ENCODE peak calls at places on chromosomes 4 and X, in six cellular contexts. F, I, B, N, Q and X are unnamed samples.

GRCh38 chr4:98728433-98728832 is 70.0 kb upstream of the TSPAN5 start:
- DNase-seq in F (no peak), I (peak), B (peak), N (no peak), Q (no peak), X (no peak)

GRCh38 chr4:73704314-73705055 is 35.9 kb upstream of the CXCL8 start:
- DNase-seq in F (no peak), I (peak), B (peak), N (peak), Q (peak), X (peak)

GRCh38 chrX:33987458-33987857 is 144.7 kb downstream of the FAM47A start:
- DNase-seq in F (no peak), I (no peak), B (no peak), N (no peak), Q (no peak), X (no peak)

GRCh38 chr4:1330761-1331590 is 16.0 kb upstream of the UVSSA start:
- DNase-seq in F (no peak), I (no peak), B (no peak), N (no peak), Q (no peak), X (no peak)

GRCh38 chr4:77854431-77855111 is 8.1 kb upstream of the MRPL1 start:
- DNase-seq in F (no peak), I (no peak), B (no peak), N (no peak), Q (no peak), X (no peak)

GRCh38 chrX:20056704-20057103 is 60.0 kb downstream of the MAP7D2 start:
- DNase-seq in F (no peak), I (no peak), B (peak), N (no peak), Q (no peak), X (no peak)

GRCh38 chr4:124907881-124908280 is 195.3 kb upstream of the ANKRD50 start:
- DNase-seq in F (no peak), I (peak), B (peak), N (no peak), Q (no peak), X (peak)

GRCh38 chrX:30228526-30228925 is 1.9 kb upstream of the MAGEB3 start:
- DNase-seq in F (no peak), I (no peak), B (no peak), N (no peak), Q (no peak), X (no peak)

GRCh38 chr4:38782452-38783108 is at the start of gene TLR10:
- DNase-seq in F (peak), I (no peak), B (peak), N (peak), Q (peak), X (no peak)

GRCh38 chr4:153154010-153154975 is 50.0 kb upstream of the TRIM2 start:
- DNase-seq in F (no peak), I (no peak), B (peak), N (no peak), Q (no peak), X (no peak)

GRCh38 chr4:107930821-107931774 is at the start of gene CYP2U1:
- DNase-seq in F (peak), I (no peak), B (peak), N (peak), Q (peak), X (no peak)

GRCh38 chr4:159006202-159006601 is 96.7 kb upstream of the RAPGEF2 start:
- DNase-seq in F (no peak), I (peak), B (peak), N (no peak), Q (peak), X (peak)

GRCh38 chr4:16090306-16090705 is 6.5 kb upstream of the PROM1 start:
- DNase-seq in F (no peak), I (no peak), B (no peak), N (no peak), Q (no peak), X (no peak)

GRCh38 chr4:145805490-145805889 is 125.5 kb downstream of the C4orf51 start:
- DNase-seq in F (no peak), I (no peak), B (peak), N (no peak), Q (no peak), X (no peak)

GRCh38 chr4:184329235-184330007 is 111.7 kb upstream of the ENPP6 start:
- DNase-seq in F (no peak), I (no peak), B (no peak), N (no peak), Q (no peak), X (no peak)

GRCh38 chr4:100075486-100076270 is 114.6 kb downstream of the DDIT4L start:
- DNase-seq in F (no peak), I (no peak), B (peak), N (no peak), Q (no peak), X (no peak)

GRCh38 chr4:173056708-173057107 is 111.9 kb upstream of the GALNT7 start:
- DNase-seq in F (no peak), I (no peak), B (no peak), N (no peak), Q (no peak), X (no peak)

GRCh38 chr4:105784761-105785160 is 76.2 kb downstream of the GSTCD start:
- DNase-seq in F (no peak), I (no peak), B (no peak), N (no peak), Q (no peak), X (no peak)

GRCh38 chr4:105785792-105786191 is 77.2 kb downstream of the GSTCD start:
- DNase-seq in F (no peak), I (no peak), B (no peak), N (no peak), Q (no peak), X (no peak)

DNA sequence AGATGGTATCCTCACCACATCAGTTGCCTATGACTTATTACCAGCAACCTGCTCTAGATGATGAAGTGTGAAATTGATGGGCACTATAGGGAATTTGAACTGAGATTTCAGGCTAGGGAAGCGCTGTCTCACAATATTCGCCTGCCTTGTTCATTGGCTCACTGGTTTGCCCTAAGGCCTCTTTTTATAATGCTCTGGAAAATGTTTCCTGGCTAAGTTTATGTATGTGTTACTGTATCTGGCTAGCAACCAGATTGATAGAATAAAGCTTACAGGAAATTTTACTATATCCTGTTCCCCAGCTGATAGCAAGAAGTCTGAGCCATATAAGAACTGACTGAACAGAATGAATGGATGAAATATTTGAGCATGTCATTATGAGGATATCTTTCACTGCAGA is 71.6 kb downstream of the GSTCD start:
- DNase-seq in F (no peak), I (no peak), B (no peak), N (no peak), Q (no peak), X (no peak)
- H3K4me3 ChIP-seq in F (no peak), I (no peak), B (no peak), N (no peak), Q (no peak), X (no peak)

DNA sequence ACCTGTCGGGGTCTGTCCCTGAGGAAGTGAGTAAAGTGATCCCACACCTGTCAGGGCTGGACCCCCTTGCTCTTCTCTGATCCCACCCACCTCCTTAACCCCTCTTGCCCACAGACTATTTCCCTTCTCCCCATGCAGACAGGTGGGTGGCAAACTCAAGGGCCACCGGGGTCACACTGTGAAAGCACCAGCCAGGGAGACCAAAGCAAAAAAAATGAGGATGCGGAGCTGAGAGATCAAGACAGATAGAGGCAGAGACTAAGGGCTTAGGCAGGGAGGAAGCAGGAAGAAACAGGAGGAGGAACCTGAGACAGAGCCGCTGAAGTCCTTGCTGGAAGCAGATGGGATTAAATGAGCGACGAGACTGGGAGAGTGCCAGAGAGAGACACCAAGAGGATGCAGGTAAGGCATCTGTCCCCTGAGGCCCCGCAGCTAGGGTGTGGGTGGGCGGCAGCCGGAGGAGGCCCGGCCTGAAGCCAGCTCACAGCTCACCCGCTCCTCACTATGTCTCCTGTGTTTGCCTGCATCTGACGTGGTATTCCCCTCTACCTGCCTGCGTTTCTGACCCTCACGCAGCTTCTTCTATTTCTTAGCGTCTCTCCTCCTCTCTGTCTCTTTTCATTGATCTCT is 7.2 kb downstream of the TIMM17B start:
- DNase-seq in F (no peak), I (no peak), B (no peak), N (no peak), Q (no peak), X (no peak)
- H3K4me3 ChIP-seq in F (peak), I (no peak), B (no peak), N (peak), Q (peak), X (peak)

DNA sequence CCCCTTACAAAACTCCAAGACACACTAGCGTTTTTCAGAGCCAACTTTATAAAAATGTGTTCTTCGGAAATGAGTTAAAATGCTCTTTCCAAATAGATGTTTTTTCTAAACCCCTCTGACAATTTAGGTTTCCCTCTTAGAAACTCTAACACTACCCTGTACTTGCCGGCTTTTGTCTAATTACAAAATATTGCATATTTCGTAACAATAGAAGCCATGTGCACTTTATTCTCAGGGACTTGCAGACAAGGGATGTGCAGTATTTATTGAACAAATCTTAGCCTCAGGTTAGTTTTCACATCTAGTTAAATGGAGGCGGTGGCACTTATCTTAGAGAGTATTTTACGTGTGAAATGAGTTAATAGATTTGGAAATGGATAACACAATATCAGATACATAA is 547 bp upstream of the PABPC4L start:
- DNase-seq in F (no peak), I (no peak), B (no peak), N (no peak), Q (no peak), X (no peak)
- H3K4me3 ChIP-seq in F (no peak), I (no peak), B (no peak), N (peak), Q (no peak), X (peak)

DNA sequence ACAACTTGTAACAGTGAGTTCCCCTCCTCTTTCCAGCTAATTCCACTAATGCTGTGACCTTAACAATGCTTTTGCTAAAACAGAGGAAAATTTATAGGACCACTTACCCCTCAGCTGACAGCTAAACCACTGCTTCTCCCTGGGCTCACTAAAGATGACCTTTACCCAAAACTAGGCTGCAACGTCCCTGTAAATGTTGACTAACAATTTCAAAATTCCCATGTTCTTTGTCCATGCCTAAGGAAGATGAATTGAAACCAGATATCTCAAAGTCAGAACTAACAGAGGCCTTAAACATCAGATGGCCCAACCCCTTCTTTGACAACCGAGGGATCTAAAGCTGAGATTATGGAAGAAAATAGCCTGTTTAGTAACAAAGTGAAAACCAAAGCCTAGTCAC is 32.5 kb downstream of the AFAP1 start:
- DNase-seq in F (no peak), I (no peak), B (no peak), N (no peak), Q (no peak), X (no peak)
- H3K4me3 ChIP-seq in F (no peak), I (no peak), B (no peak), N (no peak), Q (no peak), X (no peak)